ENCODE peak calls at places on chromosomes 16 and 17, in six cellular contexts. J, U, L, K, T and O are unnamed samples.

GRCh38 chr17:28147026-28147425 is 104.5 kb downstream of the NLK start:
- DNase-seq in J (no peak), U (no peak), L (no peak), K (no peak), T (no peak), O (no peak)

GRCh38 chr17:17152385-17152784 is 53.7 kb downstream of the PLD6 start:
- DNase-seq in J (no peak), U (no peak), L (peak), K (no peak), T (no peak), O (no peak)

GRCh38 chr16:84009282-84009681 is 33.3 kb downstream of the SLC38A8 start:
- DNase-seq in J (no peak), U (no peak), L (no peak), K (no peak), T (no peak), O (no peak)

GRCh38 chr17:79997004-79997673 is 38.5 kb downstream of the TBC1D16 start:
- DNase-seq in J (no peak), U (no peak), L (no peak), K (no peak), T (no peak), O (no peak)

GRCh38 chr17:82798752-82799151 is 41.1 kb downstream of the ZNF750 start:
- DNase-seq in J (no peak), U (no peak), L (no peak), K (no peak), T (no peak), O (no peak)

GRCh38 chr16:81632392-81633146 is 146.5 kb upstream of the PLCG2 start:
- DNase-seq in J (no peak), U (no peak), L (peak), K (no peak), T (peak), O (no peak)

GRCh38 chr16:86730597-86730996 is 152.2 kb downstream of the FOXL1 start:
- DNase-seq in J (no peak), U (no peak), L (no peak), K (no peak), T (no peak), O (no peak)

GRCh38 chr16:1613240-1613639 is 1.1 kb downstream of the CRAMP1 start:
- DNase-seq in J (no peak), U (peak), L (no peak), K (no peak), T (no peak), O (peak)

GRCh38 chr16:4085405-4085970 is 30.8 kb downstream of the ADCY9 start:
- DNase-seq in J (no peak), U (peak), L (no peak), K (no peak), T (no peak), O (no peak)

GRCh38 chr17:37465058-37465616 is 24.6 kb upstream of the DUSP14 start:
- DNase-seq in J (no peak), U (no peak), L (peak), K (no peak), T (no peak), O (no peak)

GRCh38 chr16:85437161-85438052 is 175.7 kb upstream of the GSE1 start:
- DNase-seq in J (no peak), U (peak), L (no peak), K (no peak), T (no peak), O (peak)

GRCh38 chr16:28930203-28930602 is 1.6 kb upstream of the CD19 start:
- DNase-seq in J (no peak), U (no peak), L (no peak), K (no peak), T (no peak), O (no peak)

GRCh38 chr16:28984619-28985135 is at the start of gene LAT:
- DNase-seq in J (no peak), U (no peak), L (no peak), K (no peak), T (no peak), O (no peak)

GRCh38 chr17:78726471-78727010 is 55.5 kb downstream of the CYTH1 start:
- DNase-seq in J (no peak), U (no peak), L (no peak), K (no peak), T (no peak), O (no peak)

GRCh38 chr16:74216319-74216718 is 80.3 kb upstream of the PSMD7 start:
- DNase-seq in J (no peak), U (peak), L (no peak), K (no peak), T (no peak), O (no peak)

GRCh38 chr16:30893744-30894539 is at the start of gene BCL7C:
- DNase-seq in J (peak), U (peak), L (peak), K (peak), T (peak), O (peak)

GRCh38 chr16:53964145-53964544 is 260.2 kb downstream of the FTO start:
- DNase-seq in J (no peak), U (no peak), L (no peak), K (no peak), T (no peak), O (no peak)

GRCh38 chr16:58843675-58844074 is 109.6 kb upstream of the GOT2 start:
- DNase-seq in J (peak), U (peak), L (peak), K (peak), T (no peak), O (peak)